ENCODE peak calls at places on chromosomes 3 and 15, in seven cellular contexts. N is brain microvascular endothelial cell, K is stromal cell of bone marrow, Z is right cardiac atrium, C is caudate nucleus, O is tibial artery, X is HEK293T. Q is an unnamed sample.

GRCh38 chr3:126376464-126376863 is 18.2 kb upstream of the CFAP100 start:
- DNase-seq in N (no peak), K (no peak), Z (no peak), C (no peak), O (no peak), X (no peak), Q (no peak)

GRCh38 chr3:37992271-37993066 is 1.9 kb downstream of the VILL start:
- DNase-seq in N (no peak), K (no peak), Z (peak), C (no peak), O (peak), X (no peak), Q (no peak)

GRCh38 chr3:169165196-169166159 is 498.0 kb downstream of the MECOM start:
- DNase-seq in N (no peak), K (no peak), Z (no peak), C (no peak), O (no peak), X (no peak), Q (no peak)

GRCh38 chr3:160870327-160870726 is 114.3 kb downstream of the PPM1L start:
- DNase-seq in N (peak), K (no peak), Z (no peak), C (no peak), O (no peak), X (peak), Q (no peak)

GRCh38 chr3:170044795-170045244 is 7.0 kb downstream of the GPR160 start:
- DNase-seq in N (no peak), K (no peak), Z (no peak), C (no peak), O (no peak), X (no peak), Q (no peak)

GRCh38 chr3:160968731-160969130 is 136.4 kb downstream of the B3GALNT1 start:
- DNase-seq in N (peak), K (no peak), Z (no peak), C (no peak), O (no peak), X (no peak), Q (no peak)

GRCh38 chr3:183807329-183807728 is 18.0 kb downstream of the MAP6D1 start:
- DNase-seq in N (no peak), K (no peak), Z (no peak), C (no peak), O (no peak), X (no peak), Q (no peak)

GRCh38 chr3:149419816-149420215 is 42.4 kb upstream of the TM4SF1 start:
- DNase-seq in N (no peak), K (no peak), Z (no peak), C (no peak), O (no peak), X (no peak), Q (no peak)

GRCh38 chr3:71376911-71377310 is 206.6 kb downstream of the FOXP1 start:
- DNase-seq in N (no peak), K (no peak), Z (no peak), C (no peak), O (no peak), X (no peak), Q (no peak)

GRCh38 chr15:81966628-81967027 is 79.2 kb downstream of the MEX3B start:
- DNase-seq in N (no peak), K (no peak), Z (no peak), C (no peak), O (no peak), X (no peak), Q (no peak)

GRCh38 chr3:141242035-141242721 is 10.6 kb downstream of the PXYLP1 start:
- DNase-seq in N (no peak), K (peak), Z (no peak), C (no peak), O (peak), X (no peak), Q (no peak)

GRCh38 chr3:57805674-57806073 is 49.6 kb downstream of the SLMAP start:
- DNase-seq in N (peak), K (peak), Z (no peak), C (no peak), O (no peak), X (no peak), Q (no peak)

GRCh38 chr15:62482715-62483429 is 317.8 kb upstream of the C2CD4B start:
- DNase-seq in N (peak), K (no peak), Z (no peak), C (no peak), O (no peak), X (peak), Q (no peak)

GRCh38 chr15:23444269-23444668 is 2.8 kb downstream of the GOLGA6L2 start:
- DNase-seq in N (no peak), K (no peak), Z (no peak), C (no peak), O (no peak), X (no peak), Q (no peak)

GRCh38 chr3:80338366-80338765 is 570.6 kb upstream of the ROBO1 start:
- DNase-seq in N (peak), K (peak), Z (no peak), C (no peak), O (no peak), X (no peak), Q (no peak)

GRCh38 chr3:38725726-38726410 is 76.4 kb upstream of the SCN5A start:
- DNase-seq in N (peak), K (no peak), Z (no peak), C (no peak), O (no peak), X (no peak), Q (no peak)

GRCh38 chr3:111548756-111549155 is 6.8 kb downstream of the CD96 start:
- DNase-seq in N (no peak), K (no peak), Z (no peak), C (no peak), O (no peak), X (no peak), Q (no peak)

GRCh38 chr3:15602146-15602536 is 596 bp downstream of the BTD start:
- DNase-seq in N (no peak), K (no peak), Z (no peak), C (no peak), O (no peak), X (no peak), Q (no peak)

GRCh38 chr3:136929984-136930671 is 27.7 kb upstream of the IL20RB start:
- DNase-seq in N (no peak), K (peak), Z (peak), C (peak), O (peak), X (no peak), Q (no peak)

GRCh38 chr3:185337231-185337816 is 25.6 kb upstream of the MAP3K13 start:
- DNase-seq in N (no peak), K (no peak), Z (no peak), C (no peak), O (no peak), X (no peak), Q (no peak)

GRCh38 chr15:44554934-44555723 is 18.2 kb downstream of the EIF3J start:
- DNase-seq in N (no peak), K (no peak), Z (no peak), C (no peak), O (no peak), X (no peak), Q (no peak)

GRCh38 chr3:36494461-36495109 is 114.3 kb downstream of the STAC start:
- DNase-seq in N (peak), K (peak), Z (no peak), C (no peak), O (peak), X (no peak), Q (no peak)

GRCh38 chr3:64129581-64129980 is 95.7 kb downstream of the PRICKLE2 start:
- DNase-seq in N (no peak), K (no peak), Z (no peak), C (no peak), O (no peak), X (no peak), Q (no peak)

GRCh38 chr3:36595531-36595930 is 168.8 kb downstream of the DCLK3 start:
- DNase-seq in N (no peak), K (no peak), Z (no peak), C (no peak), O (no peak), X (no peak), Q (no peak)

GRCh38 chr3:94875149-94875548 is 812.3 kb downstream of the NSUN3 start:
- DNase-seq in N (no peak), K (no peak), Z (no peak), C (no peak), O (no peak), X (no peak), Q (no peak)

GRCh38 chr3:99945328-99945995 is 127.8 kb downstream of the CMSS1 start:
- DNase-seq in N (no peak), K (no peak), Z (no peak), C (no peak), O (no peak), X (no peak), Q (no peak)

GRCh38 chr3:126858401-126858800 is 124.5 kb upstream of the PLXNA1 start:
- DNase-seq in N (no peak), K (no peak), Z (no peak), C (no peak), O (no peak), X (no peak), Q (no peak)